ENCODE peak calls at places on chromosomes 13 and 19, in five cellular contexts. One of them, this sample, is unnamed.

GRCh38 chr13:111508164-111508870 is 187.9 kb downstream of the TEX29 start:
- DNase-seq in SK-N-SH: no peak
- DNase-seq in AG09319: no peak
- DNase-seq in fibroblast of lung: no peak
- DNase-seq in RWPE1: no peak
- DNase-seq in this sample: no peak

GRCh38 chr19:51219307-51219706 is 5.6 kb upstream of the CD33 start:
- DNase-seq in SK-N-SH: no peak
- DNase-seq in AG09319: no peak
- DNase-seq in fibroblast of lung: no peak
- DNase-seq in RWPE1: no peak
- DNase-seq in this sample: no peak

GRCh38 chr13:23695711-23696512 is 125.7 kb downstream of the TNFRSF19 start:
- DNase-seq in SK-N-SH: no peak
- DNase-seq in AG09319: no peak
- DNase-seq in fibroblast of lung: no peak
- DNase-seq in RWPE1: no peak
- DNase-seq in this sample: no peak

GRCh38 chr13:83819156-83819555 is 63.1 kb downstream of the SLITRK1 start:
- DNase-seq in SK-N-SH: no peak
- DNase-seq in AG09319: no peak
- DNase-seq in fibroblast of lung: no peak
- DNase-seq in RWPE1: no peak
- DNase-seq in this sample: no peak

GRCh38 chr13:36345438-36346221 is 564 bp downstream of the SPART start:
- DNase-seq in SK-N-SH: no peak
- DNase-seq in AG09319: peak; percentile 78
- DNase-seq in fibroblast of lung: peak; percentile 93
- DNase-seq in RWPE1: peak; percentile 58
- DNase-seq in this sample: peak; percentile 42

GRCh38 chr19:48249502-48250014 is 6.2 kb downstream of the CARD8 start:
- DNase-seq in SK-N-SH: no peak
- DNase-seq in AG09319: no peak
- DNase-seq in fibroblast of lung: no peak
- DNase-seq in RWPE1: no peak
- DNase-seq in this sample: no peak

GRCh38 chr13:43804461-43805070 is 17.8 kb upstream of the ENOX1 start:
- DNase-seq in SK-N-SH: peak; percentile 66
- DNase-seq in AG09319: no peak
- DNase-seq in fibroblast of lung: peak; percentile 86
- DNase-seq in RWPE1: peak; percentile 46
- DNase-seq in this sample: no peak

GRCh38 chr13:90868321-90868920 is 479.1 kb upstream of the MIR17HG start:
- DNase-seq in SK-N-SH: no peak
- DNase-seq in AG09319: no peak
- DNase-seq in fibroblast of lung: peak; percentile 55
- DNase-seq in RWPE1: peak; percentile 3
- DNase-seq in this sample: no peak

GRCh38 chr19:48060381-48060780 is 16.5 kb upstream of the CABP5 start:
- DNase-seq in SK-N-SH: no peak
- DNase-seq in AG09319: no peak
- DNase-seq in fibroblast of lung: no peak
- DNase-seq in RWPE1: no peak
- DNase-seq in this sample: no peak

GRCh38 chr13:96229356-96229755 is 139.4 kb downstream of the HS6ST3 start:
- DNase-seq in SK-N-SH: peak; percentile 3
- DNase-seq in AG09319: no peak
- DNase-seq in fibroblast of lung: peak; percentile 6
- DNase-seq in RWPE1: no peak
- DNase-seq in this sample: no peak

GRCh38 chr19:3062165-3063105 is at the start of gene TLE5:
- DNase-seq in SK-N-SH: peak; percentile 92
- DNase-seq in AG09319: no peak
- DNase-seq in fibroblast of lung: no peak
- DNase-seq in RWPE1: peak; percentile 45
- DNase-seq in this sample: no peak

GRCh38 chr13:57640582-57640981 is 9.0 kb downstream of the PCDH17 start:
- DNase-seq in SK-N-SH: no peak
- DNase-seq in AG09319: no peak
- DNase-seq in fibroblast of lung: no peak
- DNase-seq in RWPE1: no peak
- DNase-seq in this sample: no peak

GRCh38 chr19:925912-926594 is at the start of gene ARID3A:
- DNase-seq in SK-N-SH: peak; percentile 88
- DNase-seq in AG09319: no peak
- DNase-seq in fibroblast of lung: peak; percentile 73
- DNase-seq in RWPE1: peak; percentile 76
- DNase-seq in this sample: no peak
- TF ChIP-seq CTCF in SK-N-SH: no peak
- TF ChIP-seq CTCF in AG09319: no peak
- TF ChIP-seq CTCF in fibroblast of lung: no peak
- TF ChIP-seq CTCF in RWPE1: no peak
- TF ChIP-seq CTCF in this sample: no peak

DNA sequence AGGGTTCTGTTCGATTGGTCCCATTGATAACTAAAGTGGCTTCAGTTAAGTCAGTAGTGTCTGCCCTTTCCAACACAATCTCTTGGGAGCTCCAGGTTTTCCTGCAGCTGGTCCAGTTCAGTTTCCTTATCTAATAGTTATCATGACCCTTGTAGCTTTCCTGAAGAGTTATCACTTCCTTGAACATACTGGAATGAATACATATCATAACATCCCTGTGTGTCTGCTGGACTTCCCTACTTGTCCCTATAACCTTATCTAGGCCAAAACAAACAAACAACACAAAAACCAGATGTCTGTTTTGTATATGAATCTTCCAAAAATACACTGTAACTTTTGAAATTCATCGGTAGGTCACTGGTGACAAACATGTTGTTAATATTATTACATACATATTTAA is 167.6 kb downstream of the DCT start:
- DNase-seq in SK-N-SH: no peak
- DNase-seq in AG09319: no peak
- DNase-seq in fibroblast of lung: no peak
- DNase-seq in RWPE1: no peak
- DNase-seq in this sample: no peak
- TF ChIP-seq CTCF in SK-N-SH: no peak
- TF ChIP-seq CTCF in AG09319: no peak
- TF ChIP-seq CTCF in fibroblast of lung: no peak
- TF ChIP-seq CTCF in RWPE1: no peak
- TF ChIP-seq CTCF in this sample: no peak

DNA sequence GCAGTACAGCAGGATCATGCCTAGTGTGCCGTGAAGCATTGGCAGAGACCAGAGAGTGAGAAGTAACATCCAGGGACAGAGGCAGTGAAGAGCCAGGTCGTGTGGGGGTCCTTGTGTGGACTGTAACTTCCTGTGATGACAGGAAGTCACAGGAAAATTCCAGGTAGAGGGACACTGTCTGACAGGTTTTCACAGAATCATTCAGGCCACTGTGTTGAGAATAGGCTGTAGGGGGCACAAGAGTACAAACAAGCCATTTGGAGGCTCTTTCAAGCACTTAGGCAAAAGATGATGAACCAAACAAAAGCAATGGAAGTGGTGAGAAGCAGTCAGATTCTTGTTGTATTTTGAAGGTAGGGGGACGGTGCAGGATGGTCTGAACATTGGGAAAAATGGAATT is 46.4 kb downstream of the N4BP2L1 start:
- DNase-seq in SK-N-SH: peak; percentile 9
- DNase-seq in AG09319: peak; percentile 3
- DNase-seq in fibroblast of lung: peak; percentile 61
- DNase-seq in RWPE1: no peak
- DNase-seq in this sample: no peak
- TF ChIP-seq CTCF in SK-N-SH: peak; percentile 36
- TF ChIP-seq CTCF in AG09319: peak; percentile 49
- TF ChIP-seq CTCF in fibroblast of lung: peak; percentile 48
- TF ChIP-seq CTCF in RWPE1: no peak
- TF ChIP-seq CTCF in this sample: no peak

GRCh38 chr13:101919541-101920306 is 467.2 kb downstream of the ITGBL1 start:
- DNase-seq in SK-N-SH: peak; percentile 6
- DNase-seq in AG09319: no peak
- DNase-seq in fibroblast of lung: peak; percentile 44
- DNase-seq in RWPE1: no peak
- DNase-seq in this sample: no peak
- TF ChIP-seq CTCF in SK-N-SH: no peak
- TF ChIP-seq CTCF in AG09319: no peak
- TF ChIP-seq CTCF in fibroblast of lung: no peak
- TF ChIP-seq CTCF in RWPE1: no peak
- TF ChIP-seq CTCF in this sample: no peak

GRCh38 chr13:71806885-71807284 is 60.1 kb downstream of the DACH1 start:
- DNase-seq in SK-N-SH: no peak
- DNase-seq in AG09319: no peak
- DNase-seq in fibroblast of lung: no peak
- DNase-seq in RWPE1: no peak
- DNase-seq in this sample: no peak

GRCh38 chr13:71813187-71813586 is 53.8 kb downstream of the DACH1 start:
- DNase-seq in SK-N-SH: no peak
- DNase-seq in AG09319: no peak
- DNase-seq in fibroblast of lung: no peak
- DNase-seq in RWPE1: no peak
- DNase-seq in this sample: no peak

GRCh38 chr13:71814806-71815205 is 52.2 kb downstream of the DACH1 start:
- DNase-seq in SK-N-SH: no peak
- DNase-seq in AG09319: no peak
- DNase-seq in fibroblast of lung: no peak
- DNase-seq in RWPE1: no peak
- DNase-seq in this sample: no peak

GRCh38 chr13:71808708-71809107 is 58.3 kb downstream of the DACH1 start:
- DNase-seq in SK-N-SH: no peak
- DNase-seq in AG09319: no peak
- DNase-seq in fibroblast of lung: no peak
- DNase-seq in RWPE1: no peak
- DNase-seq in this sample: no peak

GRCh38 chr13:71811344-71811743 is 55.7 kb downstream of the DACH1 start:
- DNase-seq in SK-N-SH: no peak
- DNase-seq in AG09319: no peak
- DNase-seq in fibroblast of lung: no peak
- DNase-seq in RWPE1: no peak
- DNase-seq in this sample: no peak
- TF ChIP-seq CTCF in SK-N-SH: no peak
- TF ChIP-seq CTCF in AG09319: no peak
- TF ChIP-seq CTCF in fibroblast of lung: no peak
- TF ChIP-seq CTCF in RWPE1: no peak
- TF ChIP-seq CTCF in this sample: no peak

DNA sequence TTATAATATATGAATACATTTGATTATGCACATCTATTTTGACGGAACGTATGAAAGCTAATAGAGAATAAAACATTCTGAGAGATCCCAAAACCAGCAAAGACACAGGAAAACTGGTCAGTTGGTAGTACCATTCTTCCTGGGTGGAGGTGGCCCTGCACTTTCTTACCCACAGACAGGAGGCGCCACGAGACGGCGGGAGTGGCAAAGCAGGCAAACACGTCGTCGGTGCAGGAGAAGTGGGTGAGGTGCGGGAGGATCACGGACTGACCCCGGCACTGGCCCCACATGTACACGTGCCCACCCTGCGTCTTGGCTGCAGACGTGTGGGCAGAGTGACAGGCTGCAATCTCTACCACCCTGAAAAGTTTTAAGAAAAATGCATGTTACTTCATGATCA is 36.1 kb downstream of the RCBTB1 start:
- DNase-seq in SK-N-SH: no peak
- DNase-seq in AG09319: no peak
- DNase-seq in fibroblast of lung: no peak
- DNase-seq in RWPE1: no peak
- DNase-seq in this sample: no peak
- TF ChIP-seq CTCF in SK-N-SH: peak; percentile 26
- TF ChIP-seq CTCF in AG09319: peak; percentile 14
- TF ChIP-seq CTCF in fibroblast of lung: no peak
- TF ChIP-seq CTCF in RWPE1: peak; percentile 5
- TF ChIP-seq CTCF in this sample: no peak

GRCh38 chr13:113122571-113123225 is at the start of gene F10:
- DNase-seq in SK-N-SH: peak; percentile 96
- DNase-seq in AG09319: peak; percentile 68
- DNase-seq in fibroblast of lung: peak; percentile 74
- DNase-seq in RWPE1: no peak
- DNase-seq in this sample: no peak
- TF ChIP-seq CTCF in SK-N-SH: no peak
- TF ChIP-seq CTCF in AG09319: no peak
- TF ChIP-seq CTCF in fibroblast of lung: no peak
- TF ChIP-seq CTCF in RWPE1: no peak
- TF ChIP-seq CTCF in this sample: no peak

DNA sequence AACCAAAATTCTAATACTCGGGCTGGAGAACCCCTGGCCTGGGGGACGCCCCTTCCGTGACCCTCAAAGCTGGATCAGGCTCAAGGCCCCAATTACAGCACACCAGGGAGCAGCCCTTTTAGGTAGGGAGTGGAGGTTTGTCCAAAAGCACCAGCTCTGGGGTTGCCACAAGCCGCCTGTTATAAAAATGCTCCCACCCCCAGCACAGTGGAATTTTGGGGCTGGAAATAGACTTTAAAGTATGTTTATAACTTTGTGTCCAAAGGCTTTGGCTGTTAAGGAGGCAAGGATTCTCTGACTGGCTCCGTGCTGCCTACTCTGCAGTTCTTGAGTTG is 564 bp upstream of the GMIP start:
- DNase-seq in SK-N-SH: no peak
- DNase-seq in AG09319: no peak
- DNase-seq in fibroblast of lung: no peak
- DNase-seq in RWPE1: no peak
- DNase-seq in this sample: no peak
- TF ChIP-seq CTCF in SK-N-SH: no peak
- TF ChIP-seq CTCF in AG09319: no peak
- TF ChIP-seq CTCF in fibroblast of lung: no peak
- TF ChIP-seq CTCF in RWPE1: peak; percentile 64
- TF ChIP-seq CTCF in this sample: no peak

GRCh38 chr13:99087130-99087953 is 109.5 kb upstream of the DOCK9 start:
- DNase-seq in SK-N-SH: peak; percentile 98
- DNase-seq in AG09319: peak; percentile 51
- DNase-seq in fibroblast of lung: peak; percentile 85
- DNase-seq in RWPE1: peak; percentile 98
- DNase-seq in this sample: peak; percentile 62
- TF ChIP-seq CTCF in SK-N-SH: no peak
- TF ChIP-seq CTCF in AG09319: peak; percentile 14
- TF ChIP-seq CTCF in fibroblast of lung: peak; percentile 23
- TF ChIP-seq CTCF in RWPE1: no peak
- TF ChIP-seq CTCF in this sample: no peak